ENCODE peak calls at places on chromosomes 11 and 22, in six cellular contexts. C is A673, P is bronchial epithelial cell, N is posterior vena cava, O is amniotic stem cell, E is lower lobe of right lung. L is an unnamed sample.

GRCh38 chr11:102761646-102762238 is 18.7 kb downstream of the MMP10 start:
- DNase-seq in P (no peak), O (no peak), C (peak), E (no peak), N (no peak), L (no peak)

GRCh38 chr22:31579835-31580242 is 82.2 kb downstream of the PISD start:
- DNase-seq in N (peak), E (no peak), O (no peak), P (no peak), C (no peak), L (no peak)

GRCh38 chr11:17116121-17116520 is 38.7 kb upstream of the RPS13 start:
- DNase-seq in N (no peak), O (no peak), P (no peak), E (no peak), C (no peak), L (no peak)

GRCh38 chr22:47207846-47208554 is 445.6 kb downstream of the TBC1D22A start:
- DNase-seq in P (no peak), C (no peak), N (peak), E (no peak), O (no peak), L (no peak)

GRCh38 chr11:69950120-69950519 is 128.0 kb upstream of the ANO1 start:
- DNase-seq in C (peak), N (peak), P (no peak), O (no peak), E (no peak), L (peak)

GRCh38 chr22:19766506-19767426 is 6.2 kb downstream of the TBX1 start:
- DNase-seq in C (peak), E (peak), O (no peak), N (peak), P (peak), L (peak)

GRCh38 chr11:19026862-19027261 is 33.7 kb downstream of the MRGPRX2 start:
- DNase-seq in O (no peak), P (no peak), C (no peak), N (no peak), E (no peak), L (no peak)

GRCh38 chr11:62391642-62392425 is 27.0 kb upstream of the SCGB1A1 start:
- DNase-seq in P (no peak), E (no peak), O (no peak), N (peak), C (no peak), L (no peak)

GRCh38 chr22:45832180-45832579 is 144.8 kb downstream of the WNT7B start:
- DNase-seq in O (no peak), P (no peak), C (no peak), E (no peak), N (no peak), L (peak)

GRCh38 chr11:101031713-101032112 is 97.9 kb downstream of the PGR start:
- DNase-seq in O (no peak), P (no peak), C (no peak), E (no peak), N (no peak), L (no peak)

GRCh38 chr22:46179748-46180147 is 29.4 kb downstream of the PPARA start:
- DNase-seq in P (no peak), N (no peak), E (no peak), C (no peak), O (no peak), L (no peak)

GRCh38 chr11:279966-280761 is 2.0 kb downstream of the NLRP6 start:
- DNase-seq in P (no peak), C (no peak), E (peak), O (no peak), N (peak), L (peak)

GRCh38 chr11:70073188-70073817 is 4.8 kb upstream of the ANO1 start:
- DNase-seq in E (no peak), C (peak), N (peak), O (no peak), P (no peak), L (no peak)

GRCh38 chr11:34633640-34633989 is 12.7 kb downstream of the EHF start:
- DNase-seq in C (no peak), E (no peak), N (no peak), P (no peak), O (no peak), L (no peak)

GRCh38 chr22:48799227-48799970 is 1028.3 kb downstream of the BRD1 start:
- DNase-seq in E (no peak), N (peak), P (no peak), C (no peak), O (no peak), L (no peak)

GRCh38 chr22:20399866-20400605 is 6.1 kb downstream of the ZNF74 start:
- DNase-seq in N (no peak), O (no peak), C (no peak), E (no peak), P (no peak), L (no peak)

GRCh38 chr11:11865449-11865848 is 23.7 kb downstream of the USP47 start:
- DNase-seq in N (no peak), O (no peak), P (no peak), C (no peak), E (no peak), L (no peak)

GRCh38 chr11:94854770-94855633 is 86.8 kb downstream of the AMOTL1 start:
- DNase-seq in E (no peak), N (no peak), O (no peak), P (no peak), C (no peak), L (no peak)

GRCh38 chr11:47616726-47617416 is 22.7 kb upstream of the C1QTNF4 start:
- DNase-seq in O (peak), P (peak), N (no peak), E (no peak), C (peak), L (peak)

GRCh38 chr11:130203766-130204702 is 44.5 kb downstream of the ST14 start:
- DNase-seq in C (no peak), O (no peak), P (no peak), E (peak), N (peak), L (no peak)

GRCh38 chr11:63405114-63405513 is 35.5 kb downstream of the SLC22A9 start:
- DNase-seq in P (peak), N (no peak), C (no peak), O (no peak), E (no peak), L (peak)

GRCh38 chr11:121236115-121237001 is 56.2 kb upstream of the SC5D start:
- DNase-seq in P (peak), O (no peak), E (no peak), C (peak), N (no peak), L (peak)

GRCh38 chr22:17880020-17880419 is 105.8 kb upstream of the BID start:
- DNase-seq in E (no peak), C (no peak), O (no peak), N (no peak), P (no peak), L (no peak)

GRCh38 chr11:66842896-66843775 is at the start of gene RCE1:
- DNase-seq in C (peak), P (peak), E (peak), O (peak), N (peak), L (peak)

GRCh38 chr11:75241906-75242644 is 1.5 kb downstream of the TPBGL start:
- DNase-seq in E (no peak), O (no peak), P (no peak), N (peak), C (no peak), L (no peak)

GRCh38 chr11:102120437-102120935 is 10.2 kb downstream of the YAP1 start:
- DNase-seq in E (no peak), C (peak), O (no peak), N (no peak), P (no peak), L (peak)

GRCh38 chr11:12824281-12825041 is 150.2 kb downstream of the TEAD1 start:
- DNase-seq in N (no peak), O (no peak), C (no peak), E (no peak), P (no peak), L (no peak)

GRCh38 chr22:21698430-21699329 is 32.9 kb downstream of the PPIL2 start:
- DNase-seq in N (peak), P (no peak), O (peak), C (no peak), E (no peak), L (no peak)

GRCh38 chr11:14609902-14610301 is 33.7 kb upstream of the PDE3B start:
- DNase-seq in N (no peak), P (no peak), E (no peak), C (no peak), O (no peak), L (no peak)